ENCODE peak calls at places on chromosomes 4 and X, in nine cellular contexts. One of them, this sample, is unnamed.

GRCh38 chr4:176277162-176277904 is 8.3 kb upstream of the ASB5 start:
- DNase-seq in NT2/D1: peak; percentile 13
- DNase-seq in upper lobe of right lung: no peak
- DNase-seq in heart right ventricle: peak; percentile 51
- DNase-seq in heart left ventricle: peak; percentile 49
- DNase-seq in mucosa of descending colon: peak; percentile 54
- DNase-seq in suprapubic skin: no peak
- DNase-seq in neuronal stem cell: peak; percentile 30
- DNase-seq in GM23338: peak; percentile 75
- DNase-seq in this sample: peak; percentile 71

GRCh38 chr4:126346654-126347053 is 1031.9 kb downstream of the FAT4 start:
- DNase-seq in NT2/D1: no peak
- DNase-seq in upper lobe of right lung: no peak
- DNase-seq in heart right ventricle: no peak
- DNase-seq in heart left ventricle: no peak
- DNase-seq in mucosa of descending colon: no peak
- DNase-seq in suprapubic skin: no peak
- DNase-seq in neuronal stem cell: no peak
- DNase-seq in GM23338: no peak
- DNase-seq in this sample: no peak

GRCh38 chrX:283115-283845 is 2.1 kb downstream of the PLCXD1 start:
- DNase-seq in NT2/D1: peak; percentile 95
- DNase-seq in upper lobe of right lung: peak; percentile 91
- DNase-seq in heart right ventricle: peak; percentile 92
- DNase-seq in heart left ventricle: peak; percentile 91
- DNase-seq in mucosa of descending colon: peak; percentile 90
- DNase-seq in suprapubic skin: peak; percentile 96
- DNase-seq in neuronal stem cell: peak; percentile 88
- DNase-seq in GM23338: peak; percentile 98
- DNase-seq in this sample: peak; percentile 79

GRCh38 chr4:182276214-182277109 is 33.3 kb downstream of the TENM3 start:
- DNase-seq in NT2/D1: no peak
- DNase-seq in upper lobe of right lung: no peak
- DNase-seq in heart right ventricle: no peak
- DNase-seq in heart left ventricle: no peak
- DNase-seq in mucosa of descending colon: no peak
- DNase-seq in suprapubic skin: no peak
- DNase-seq in neuronal stem cell: no peak
- DNase-seq in GM23338: no peak
- DNase-seq in this sample: no peak

GRCh38 chr4:1790005-1790404 is 3.1 kb upstream of the FGFR3 start:
- DNase-seq in NT2/D1: no peak
- DNase-seq in upper lobe of right lung: no peak
- DNase-seq in heart right ventricle: no peak
- DNase-seq in heart left ventricle: no peak
- DNase-seq in mucosa of descending colon: no peak
- DNase-seq in suprapubic skin: no peak
- DNase-seq in neuronal stem cell: no peak
- DNase-seq in GM23338: no peak
- DNase-seq in this sample: no peak

GRCh38 chrX:68937581-68937980 is 108.8 kb downstream of the EFNB1 start:
- DNase-seq in NT2/D1: no peak
- DNase-seq in upper lobe of right lung: no peak
- DNase-seq in heart right ventricle: no peak
- DNase-seq in heart left ventricle: no peak
- DNase-seq in mucosa of descending colon: no peak
- DNase-seq in suprapubic skin: no peak
- DNase-seq in neuronal stem cell: no peak
- DNase-seq in GM23338: no peak
- DNase-seq in this sample: no peak

GRCh38 chr4:122827899-122828601 is 1.4 kb downstream of the FGF2 start:
- DNase-seq in NT2/D1: peak; percentile 77
- DNase-seq in upper lobe of right lung: no peak
- DNase-seq in heart right ventricle: no peak
- DNase-seq in heart left ventricle: no peak
- DNase-seq in mucosa of descending colon: peak; percentile 30
- DNase-seq in suprapubic skin: peak; percentile 68
- DNase-seq in neuronal stem cell: peak; percentile 58
- DNase-seq in GM23338: peak; percentile 95
- DNase-seq in this sample: no peak

GRCh38 chr4:87220094-87220831 is at the start of gene KLHL8:
- DNase-seq in NT2/D1: peak; percentile 47
- DNase-seq in upper lobe of right lung: peak; percentile 94
- DNase-seq in heart right ventricle: peak; percentile 86
- DNase-seq in heart left ventricle: peak; percentile 87
- DNase-seq in mucosa of descending colon: peak; percentile 94
- DNase-seq in suprapubic skin: peak; percentile 88
- DNase-seq in neuronal stem cell: peak; percentile 83
- DNase-seq in GM23338: peak; percentile 88
- DNase-seq in this sample: peak; percentile 76

GRCh38 chr4:11720292-11720691 is 291.6 kb upstream of the HS3ST1 start:
- DNase-seq in NT2/D1: peak; percentile 22
- DNase-seq in upper lobe of right lung: no peak
- DNase-seq in heart right ventricle: peak; percentile 7
- DNase-seq in heart left ventricle: no peak
- DNase-seq in mucosa of descending colon: no peak
- DNase-seq in suprapubic skin: no peak
- DNase-seq in neuronal stem cell: no peak
- DNase-seq in GM23338: peak; percentile 45
- DNase-seq in this sample: no peak

GRCh38 chr4:121069419-121069818 is 2.9 kb downstream of the NDNF start:
- DNase-seq in NT2/D1: no peak
- DNase-seq in upper lobe of right lung: no peak
- DNase-seq in heart right ventricle: no peak
- DNase-seq in heart left ventricle: no peak
- DNase-seq in mucosa of descending colon: no peak
- DNase-seq in suprapubic skin: no peak
- DNase-seq in neuronal stem cell: no peak
- DNase-seq in GM23338: no peak
- DNase-seq in this sample: no peak

GRCh38 chrX:155767101-155767878 is 113.9 kb upstream of the VAMP7 start:
- DNase-seq in NT2/D1: no peak
- DNase-seq in upper lobe of right lung: peak; percentile 60
- DNase-seq in heart right ventricle: peak; percentile 73
- DNase-seq in heart left ventricle: peak; percentile 66
- DNase-seq in mucosa of descending colon: peak; percentile 69
- DNase-seq in suprapubic skin: peak; percentile 61
- DNase-seq in neuronal stem cell: peak; percentile 54
- DNase-seq in GM23338: peak; percentile 87
- DNase-seq in this sample: peak; percentile 54

GRCh38 chr4:157992038-157992706 is 180.7 kb downstream of the GASK1B start:
- DNase-seq in NT2/D1: peak; percentile 38
- DNase-seq in upper lobe of right lung: no peak
- DNase-seq in heart right ventricle: peak; percentile 87
- DNase-seq in heart left ventricle: peak; percentile 73
- DNase-seq in mucosa of descending colon: no peak
- DNase-seq in suprapubic skin: no peak
- DNase-seq in neuronal stem cell: peak; percentile 58
- DNase-seq in GM23338: peak; percentile 84
- DNase-seq in this sample: peak; percentile 48

GRCh38 chr4:1684756-1685603 is 867 bp upstream of the FAM53A start:
- DNase-seq in NT2/D1: no peak
- DNase-seq in upper lobe of right lung: peak; percentile 65
- DNase-seq in heart right ventricle: no peak
- DNase-seq in heart left ventricle: no peak
- DNase-seq in mucosa of descending colon: peak; percentile 50
- DNase-seq in suprapubic skin: peak; percentile 72
- DNase-seq in neuronal stem cell: no peak
- DNase-seq in GM23338: no peak
- DNase-seq in this sample: no peak

GRCh38 chr4:184281231-184282139 is 63.8 kb upstream of the ENPP6 start:
- DNase-seq in NT2/D1: no peak
- DNase-seq in upper lobe of right lung: no peak
- DNase-seq in heart right ventricle: no peak
- DNase-seq in heart left ventricle: no peak
- DNase-seq in mucosa of descending colon: no peak
- DNase-seq in suprapubic skin: no peak
- DNase-seq in neuronal stem cell: no peak
- DNase-seq in GM23338: no peak
- DNase-seq in this sample: no peak

GRCh38 chr4:184282251-184282713 is 64.6 kb upstream of the ENPP6 start:
- DNase-seq in NT2/D1: no peak
- DNase-seq in upper lobe of right lung: peak; percentile 74
- DNase-seq in heart right ventricle: no peak
- DNase-seq in heart left ventricle: no peak
- DNase-seq in mucosa of descending colon: peak; percentile 77
- DNase-seq in suprapubic skin: no peak
- DNase-seq in neuronal stem cell: no peak
- DNase-seq in GM23338: peak; percentile 54
- DNase-seq in this sample: no peak

GRCh38 chr4:184283659-184284335 is 66.1 kb upstream of the ENPP6 start:
- DNase-seq in NT2/D1: no peak
- DNase-seq in upper lobe of right lung: no peak
- DNase-seq in heart right ventricle: no peak
- DNase-seq in heart left ventricle: no peak
- DNase-seq in mucosa of descending colon: peak; percentile 52
- DNase-seq in suprapubic skin: no peak
- DNase-seq in neuronal stem cell: no peak
- DNase-seq in GM23338: no peak
- DNase-seq in this sample: no peak

GRCh38 chr4:184284336-184284690 is 66.6 kb upstream of the ENPP6 start:
- DNase-seq in NT2/D1: no peak
- DNase-seq in upper lobe of right lung: no peak
- DNase-seq in heart right ventricle: no peak
- DNase-seq in heart left ventricle: no peak
- DNase-seq in mucosa of descending colon: no peak
- DNase-seq in suprapubic skin: no peak
- DNase-seq in neuronal stem cell: no peak
- DNase-seq in GM23338: no peak
- DNase-seq in this sample: no peak

GRCh38 chr4:184282895-184283654 is 65.4 kb upstream of the ENPP6 start:
- DNase-seq in NT2/D1: no peak
- DNase-seq in upper lobe of right lung: no peak
- DNase-seq in heart right ventricle: no peak
- DNase-seq in heart left ventricle: no peak
- DNase-seq in mucosa of descending colon: no peak
- DNase-seq in suprapubic skin: no peak
- DNase-seq in neuronal stem cell: no peak
- DNase-seq in GM23338: no peak
- DNase-seq in this sample: no peak
- H3K4me1 ChIP-seq in NT2/D1: no peaks in the 10 kb centered on the region
- H3K4me1 ChIP-seq in upper lobe of right lung: peaks cover 23% of the 10 kb centered on the region
- H3K4me1 ChIP-seq in heart right ventricle: peaks cover 39% of the 10 kb centered on the region
- H3K4me1 ChIP-seq in heart left ventricle: peaks cover 7% of the 10 kb centered on the region
- H3K4me1 ChIP-seq in mucosa of descending colon: peaks cover 27% of the 10 kb centered on the region
- H3K4me1 ChIP-seq in suprapubic skin: peaks cover 38% of the 10 kb centered on the region
- H3K4me1 ChIP-seq in neuronal stem cell: peaks cover 5% of the 10 kb centered on the region
- H3K4me1 ChIP-seq in GM23338: peaks cover 3% of the 10 kb centered on the region
- H3K4me1 ChIP-seq in this sample: no peaks in the 10 kb centered on the region

GRCh38 chr4:575281-576141 is 584 bp downstream of the TMEM271 start:
- DNase-seq in NT2/D1: peak; percentile 68
- DNase-seq in upper lobe of right lung: no peak
- DNase-seq in heart right ventricle: peak; percentile 11
- DNase-seq in heart left ventricle: no peak
- DNase-seq in mucosa of descending colon: no peak
- DNase-seq in suprapubic skin: no peak
- DNase-seq in neuronal stem cell: peak; percentile 58
- DNase-seq in GM23338: peak; percentile 86
- DNase-seq in this sample: no peak

GRCh38 chr4:576991-577498 is 950 bp upstream of the TMEM271 start:
- DNase-seq in NT2/D1: peak; percentile 30
- DNase-seq in upper lobe of right lung: no peak
- DNase-seq in heart right ventricle: no peak
- DNase-seq in heart left ventricle: no peak
- DNase-seq in mucosa of descending colon: no peak
- DNase-seq in suprapubic skin: no peak
- DNase-seq in neuronal stem cell: no peak
- DNase-seq in GM23338: peak; percentile 70
- DNase-seq in this sample: no peak

GRCh38 chr4:577499-578450 is 1.7 kb upstream of the TMEM271 start:
- DNase-seq in NT2/D1: peak; percentile 63
- DNase-seq in upper lobe of right lung: no peak
- DNase-seq in heart right ventricle: no peak
- DNase-seq in heart left ventricle: no peak
- DNase-seq in mucosa of descending colon: no peak
- DNase-seq in suprapubic skin: no peak
- DNase-seq in neuronal stem cell: peak; percentile 37
- DNase-seq in GM23338: peak; percentile 81
- DNase-seq in this sample: no peak

GRCh38 chr4:574346-575161 is 1.5 kb downstream of the TMEM271 start:
- DNase-seq in NT2/D1: no peak
- DNase-seq in upper lobe of right lung: no peak
- DNase-seq in heart right ventricle: no peak
- DNase-seq in heart left ventricle: no peak
- DNase-seq in mucosa of descending colon: no peak
- DNase-seq in suprapubic skin: no peak
- DNase-seq in neuronal stem cell: no peak
- DNase-seq in GM23338: peak; percentile 17
- DNase-seq in this sample: no peak

DNA sequence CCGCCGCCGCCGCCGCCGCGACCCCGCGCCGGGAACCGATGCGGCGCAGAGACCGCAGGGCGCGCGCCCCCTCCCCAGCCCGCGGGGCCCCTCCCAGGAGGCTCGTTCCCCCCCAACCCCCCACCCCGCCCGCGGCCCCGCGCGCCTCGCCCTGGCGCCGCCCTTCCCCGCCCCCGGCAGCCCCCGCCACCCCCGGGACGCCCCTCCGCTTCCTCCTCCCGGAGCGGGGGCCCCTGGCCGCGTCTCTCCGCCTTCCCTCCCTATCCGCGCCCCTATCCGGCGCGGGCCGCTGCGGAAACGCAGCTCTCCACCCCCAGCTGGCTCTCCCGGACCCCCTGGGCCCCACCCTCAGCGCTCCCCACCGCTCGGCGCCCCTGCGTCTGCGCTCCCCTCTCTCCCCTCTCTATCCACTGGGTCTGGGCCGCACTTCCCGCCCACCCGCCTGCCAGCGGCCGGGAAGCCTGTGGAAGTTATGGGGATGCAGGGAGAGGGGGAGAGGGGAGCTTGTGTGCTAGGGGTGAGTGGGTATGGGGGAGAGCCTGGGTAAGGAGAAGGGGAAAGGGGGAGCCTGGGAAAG is at the start of gene TMEM271:
- DNase-seq in NT2/D1: peak; percentile 60
- DNase-seq in upper lobe of right lung: no peak
- DNase-seq in heart right ventricle: no peak
- DNase-seq in heart left ventricle: no peak
- DNase-seq in mucosa of descending colon: no peak
- DNase-seq in suprapubic skin: no peak
- DNase-seq in neuronal stem cell: no peak
- DNase-seq in GM23338: peak; percentile 83
- DNase-seq in this sample: no peak
- H3K4me3 ChIP-seq in NT2/D1: peak within 1 kb of the TSS; percentile 65
- H3K4me3 ChIP-seq in upper lobe of right lung: no peak within 1 kb of the TSS
- H3K4me3 ChIP-seq in heart right ventricle: no peak within 1 kb of the TSS
- H3K4me3 ChIP-seq in heart left ventricle: no peak within 1 kb of the TSS
- H3K4me3 ChIP-seq in mucosa of descending colon: no peak within 1 kb of the TSS
- H3K4me3 ChIP-seq in suprapubic skin: peak within 1 kb of the TSS; percentile 49
- H3K4me3 ChIP-seq in neuronal stem cell: no peak within 1 kb of the TSS
- H3K4me3 ChIP-seq in GM23338: peak within 1 kb of the TSS; percentile 83
- H3K4me3 ChIP-seq in this sample: no peak within 1 kb of the TSS

GRCh38 chrX:65673857-65674350 is 6.5 kb downstream of the MSN start:
- DNase-seq in NT2/D1: no peak
- DNase-seq in upper lobe of right lung: no peak
- DNase-seq in heart right ventricle: no peak
- DNase-seq in heart left ventricle: no peak
- DNase-seq in mucosa of descending colon: no peak
- DNase-seq in suprapubic skin: no peak
- DNase-seq in neuronal stem cell: no peak
- DNase-seq in GM23338: no peak
- DNase-seq in this sample: no peak
- H3K36me3 ChIP-seq in NT2/D1: peaks cover 62% of the 10 kb centered on the region
- H3K36me3 ChIP-seq in upper lobe of right lung: no peaks in the 10 kb centered on the region
- H3K36me3 ChIP-seq in heart right ventricle: no peaks in the 10 kb centered on the region
- H3K36me3 ChIP-seq in heart left ventricle: no peaks in the 10 kb centered on the region
- H3K36me3 ChIP-seq in mucosa of descending colon: no peaks in the 10 kb centered on the region
- H3K36me3 ChIP-seq in suprapubic skin: no peaks in the 10 kb centered on the region
- H3K36me3 ChIP-seq in neuronal stem cell: no peaks in the 10 kb centered on the region
- H3K36me3 ChIP-seq in GM23338: no peaks in the 10 kb centered on the region
- H3K36me3 ChIP-seq in this sample: peaks cover 42% of the 10 kb centered on the region

GRCh38 chrX:103727115-103727514 is 16.4 kb downstream of the TMEM31 start:
- DNase-seq in NT2/D1: no peak
- DNase-seq in upper lobe of right lung: no peak
- DNase-seq in heart right ventricle: no peak
- DNase-seq in heart left ventricle: no peak
- DNase-seq in mucosa of descending colon: no peak
- DNase-seq in suprapubic skin: no peak
- DNase-seq in neuronal stem cell: no peak
- DNase-seq in GM23338: no peak
- DNase-seq in this sample: no peak
- H3K4me1 ChIP-seq in NT2/D1: peaks cover 18% of the 10 kb centered on the region
- H3K4me1 ChIP-seq in upper lobe of right lung: no peaks in the 10 kb centered on the region
- H3K4me1 ChIP-seq in heart right ventricle: peaks cover 20% of the 10 kb centered on the region
- H3K4me1 ChIP-seq in heart left ventricle: no peaks in the 10 kb centered on the region
- H3K4me1 ChIP-seq in mucosa of descending colon: no peaks in the 10 kb centered on the region
- H3K4me1 ChIP-seq in suprapubic skin: peaks cover 10% of the 10 kb centered on the region
- H3K4me1 ChIP-seq in neuronal stem cell: peaks cover 13% of the 10 kb centered on the region
- H3K4me1 ChIP-seq in GM23338: peaks cover 31% of the 10 kb centered on the region
- H3K4me1 ChIP-seq in this sample: no peaks in the 10 kb centered on the region

This sample was measured in SJSA1.